ENCODE peak calls at places on chromosomes 5 and 9, in seven cellular contexts. One of them, this sample, is unnamed.

GRCh38 chr5:60843693-60844428 is at the start of gene ELOVL7:
- DNase-seq in fibroblast of lung: peak
- DNase-seq in endothelial cell: peak
- DNase-seq in tibial nerve: no peak
- DNase-seq in A549: peak
- DNase-seq in PC-3: peak
- DNase-seq in GM06990: peak
- DNase-seq in this sample: peak

GRCh38 chr5:175202461-175203065 is 241.4 kb downstream of the DRD1 start:
- DNase-seq in GM06990: no peak
- DNase-seq in tibial nerve: no peak
- DNase-seq in PC-3: peak
- DNase-seq in endothelial cell: no peak
- DNase-seq in A549: peak
- DNase-seq in fibroblast of lung: peak
- DNase-seq in this sample: peak

GRCh38 chr5:171308453-171309275 is at the start of gene TLX3:
- DNase-seq in endothelial cell: no peak
- DNase-seq in PC-3: no peak
- DNase-seq in A549: no peak
- DNase-seq in tibial nerve: no peak
- DNase-seq in fibroblast of lung: no peak
- DNase-seq in GM06990: no peak
- DNase-seq in this sample: no peak

GRCh38 chr9:84953797-84954695 is 284.5 kb downstream of the NTRK2 start:
- DNase-seq in GM06990: peak
- DNase-seq in tibial nerve: peak
- DNase-seq in fibroblast of lung: peak
- DNase-seq in A549: peak
- DNase-seq in PC-3: peak
- DNase-seq in endothelial cell: peak
- DNase-seq in this sample: no peak

GRCh38 chr9:113511047-113511521 is 47.6 kb downstream of the RGS3 start:
- DNase-seq in PC-3: no peak
- DNase-seq in A549: no peak
- DNase-seq in endothelial cell: no peak
- DNase-seq in tibial nerve: no peak
- DNase-seq in GM06990: no peak
- DNase-seq in fibroblast of lung: no peak
- DNase-seq in this sample: no peak

GRCh38 chr5:6713274-6714181 is at the start of gene TENT4A:
- DNase-seq in tibial nerve: no peak
- DNase-seq in GM06990: no peak
- DNase-seq in A549: peak
- DNase-seq in endothelial cell: no peak
- DNase-seq in fibroblast of lung: peak
- DNase-seq in PC-3: peak
- DNase-seq in this sample: no peak

GRCh38 chr5:8429778-8430758 is 561.1 kb downstream of the MTRR start:
- DNase-seq in A549: no peak
- DNase-seq in PC-3: no peak
- DNase-seq in GM06990: no peak
- DNase-seq in endothelial cell: no peak
- DNase-seq in fibroblast of lung: no peak
- DNase-seq in tibial nerve: no peak
- DNase-seq in this sample: no peak

GRCh38 chr9:37976714-37977477 is 73.0 kb upstream of the SLC25A51 start:
- DNase-seq in endothelial cell: no peak
- DNase-seq in tibial nerve: peak
- DNase-seq in GM06990: no peak
- DNase-seq in PC-3: peak
- DNase-seq in A549: no peak
- DNase-seq in fibroblast of lung: peak
- DNase-seq in this sample: no peak

GRCh38 chr5:69334793-69335268 is 2.2 kb upstream of the CCDC125 start:
- DNase-seq in fibroblast of lung: peak
- DNase-seq in tibial nerve: peak
- DNase-seq in endothelial cell: peak
- DNase-seq in A549: peak
- DNase-seq in GM06990: peak
- DNase-seq in PC-3: peak
- DNase-seq in this sample: peak

GRCh38 chr9:130539473-130540223 is 39.7 kb upstream of the FUBP3 start:
- DNase-seq in tibial nerve: no peak
- DNase-seq in GM06990: no peak
- DNase-seq in A549: peak
- DNase-seq in PC-3: peak
- DNase-seq in fibroblast of lung: peak
- DNase-seq in endothelial cell: no peak
- DNase-seq in this sample: peak

GRCh38 chr5:81254886-81255285 is 21.8 kb downstream of the CKMT2 start:
- DNase-seq in fibroblast of lung: no peak
- DNase-seq in endothelial cell: no peak
- DNase-seq in GM06990: no peak
- DNase-seq in tibial nerve: no peak
- DNase-seq in PC-3: no peak
- DNase-seq in A549: no peak
- DNase-seq in this sample: no peak

GRCh38 chr9:69347607-69348006 is 22.6 kb downstream of the ENTREP1 start:
- DNase-seq in GM06990: no peak
- DNase-seq in tibial nerve: no peak
- DNase-seq in fibroblast of lung: no peak
- DNase-seq in A549: no peak
- DNase-seq in PC-3: no peak
- DNase-seq in endothelial cell: no peak
- DNase-seq in this sample: no peak

GRCh38 chr9:22084336-22085035 is 75.4 kb upstream of the CDKN2B start:
- DNase-seq in PC-3: peak
- DNase-seq in GM06990: no peak
- DNase-seq in fibroblast of lung: peak
- DNase-seq in tibial nerve: no peak
- DNase-seq in A549: no peak
- DNase-seq in endothelial cell: no peak
- DNase-seq in this sample: peak

DNA sequence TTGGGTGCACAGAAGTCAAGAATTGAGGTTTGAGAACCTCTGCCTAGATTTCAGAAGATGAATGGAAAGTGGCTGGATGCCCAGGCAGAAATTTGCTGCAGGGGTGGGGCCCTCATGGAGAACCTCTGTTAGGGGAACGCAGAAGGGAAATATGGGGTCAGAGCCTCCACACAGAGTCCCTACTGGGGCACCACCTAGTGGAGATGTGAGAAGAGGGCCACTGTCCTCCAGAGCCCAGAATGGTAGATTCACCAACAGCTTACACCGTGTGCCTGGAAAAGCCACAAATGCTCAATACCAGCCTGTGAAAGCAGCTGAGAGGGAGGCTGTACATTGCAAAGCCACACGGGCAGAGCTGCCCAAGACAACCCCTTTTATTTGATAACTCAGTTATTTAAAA is 383.5 kb downstream of the TLE4 start:
- DNase-seq in A549: no peak
- DNase-seq in GM06990: no peak
- DNase-seq in fibroblast of lung: no peak
- DNase-seq in endothelial cell: no peak
- DNase-seq in tibial nerve: no peak
- DNase-seq in PC-3: no peak
- DNase-seq in this sample: no peak
- TF ChIP-seq CTCF in A549: no peak
- TF ChIP-seq CTCF in GM06990: peak
- TF ChIP-seq CTCF in fibroblast of lung: peak
- TF ChIP-seq CTCF in endothelial cell: no peak
- TF ChIP-seq CTCF in tibial nerve: no peak
- TF ChIP-seq CTCF in PC-3: peak
- TF ChIP-seq CTCF in this sample: no peak

GRCh38 chr9:83538890-83539238 is 663 bp upstream of the FRMD3 start:
- DNase-seq in fibroblast of lung: no peak
- DNase-seq in tibial nerve: no peak
- DNase-seq in GM06990: no peak
- DNase-seq in endothelial cell: no peak
- DNase-seq in PC-3: no peak
- DNase-seq in A549: no peak
- DNase-seq in this sample: no peak

GRCh38 chr9:83536332-83536731 is 1.9 kb downstream of the FRMD3 start:
- DNase-seq in endothelial cell: no peak
- DNase-seq in GM06990: no peak
- DNase-seq in fibroblast of lung: no peak
- DNase-seq in PC-3: no peak
- DNase-seq in A549: no peak
- DNase-seq in tibial nerve: no peak
- DNase-seq in this sample: peak

GRCh38 chr9:83537331-83538171 is 650 bp downstream of the FRMD3 start:
- DNase-seq in tibial nerve: no peak
- DNase-seq in fibroblast of lung: peak
- DNase-seq in A549: peak
- DNase-seq in PC-3: no peak
- DNase-seq in GM06990: peak
- DNase-seq in endothelial cell: no peak
- DNase-seq in this sample: no peak

GRCh38 chr9:83535736-83536135 is 2.5 kb downstream of the FRMD3 start:
- DNase-seq in A549: no peak
- DNase-seq in tibial nerve: no peak
- DNase-seq in fibroblast of lung: no peak
- DNase-seq in GM06990: no peak
- DNase-seq in endothelial cell: no peak
- DNase-seq in PC-3: no peak
- DNase-seq in this sample: no peak

DNA sequence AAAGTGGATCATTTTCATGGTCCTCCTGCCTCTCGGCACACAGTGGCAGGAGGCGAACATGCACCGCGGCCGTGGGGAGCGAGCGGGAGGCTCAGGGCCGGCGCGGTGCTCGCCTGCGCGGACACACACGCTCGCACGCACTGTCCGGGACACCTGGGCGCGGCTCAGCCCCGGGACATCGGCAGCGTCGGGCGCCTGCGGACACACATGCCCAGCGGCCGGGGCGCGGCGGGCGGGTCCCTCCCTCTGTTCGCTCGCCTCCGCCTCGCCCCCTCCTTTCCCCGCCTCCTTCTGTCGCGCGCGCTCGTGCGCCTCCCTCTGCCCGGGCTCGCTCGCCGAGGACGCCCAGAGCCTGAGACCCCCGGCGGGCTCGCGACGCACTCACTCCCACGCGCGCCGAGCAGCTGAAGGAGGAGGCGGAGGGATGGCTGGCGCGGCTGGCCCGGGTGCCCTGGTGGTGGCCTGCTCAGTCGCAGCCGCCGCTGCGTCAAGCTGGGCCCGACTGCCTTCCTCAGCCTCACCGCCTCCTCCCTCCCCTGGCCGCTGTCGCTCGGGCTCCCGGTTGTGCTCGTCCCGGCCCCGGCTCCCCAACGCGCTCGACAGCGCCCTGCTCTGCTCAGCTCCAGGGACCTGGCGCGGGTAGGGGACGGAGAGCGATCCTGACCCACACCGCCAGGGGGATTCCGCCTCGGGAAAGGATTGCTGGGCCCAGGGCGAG is at the start of gene FRMD3:
- DNase-seq in fibroblast of lung: peak
- DNase-seq in PC-3: peak
- DNase-seq in GM06990: peak
- DNase-seq in tibial nerve: peak
- DNase-seq in A549: peak
- DNase-seq in endothelial cell: peak
- DNase-seq in this sample: peak
- TF ChIP-seq CTCF in fibroblast of lung: peak
- TF ChIP-seq CTCF in PC-3: peak
- TF ChIP-seq CTCF in GM06990: peak
- TF ChIP-seq CTCF in tibial nerve: peak
- TF ChIP-seq CTCF in A549: peak
- TF ChIP-seq CTCF in endothelial cell: peak
- TF ChIP-seq CTCF in this sample: peak

GRCh38 chr5:112703866-112704820 is 33.5 kb upstream of the APC start:
- DNase-seq in endothelial cell: no peak
- DNase-seq in fibroblast of lung: peak
- DNase-seq in tibial nerve: peak
- DNase-seq in A549: no peak
- DNase-seq in PC-3: peak
- DNase-seq in GM06990: no peak
- DNase-seq in this sample: no peak

GRCh38 chr5:112710896-112711295 is 26.8 kb upstream of the APC start:
- DNase-seq in tibial nerve: no peak
- DNase-seq in A549: no peak
- DNase-seq in GM06990: no peak
- DNase-seq in fibroblast of lung: no peak
- DNase-seq in PC-3: no peak
- DNase-seq in endothelial cell: no peak
- DNase-seq in this sample: no peak

GRCh38 chr5:112706446-112707016 is 31.2 kb upstream of the APC start:
- DNase-seq in A549: no peak
- DNase-seq in endothelial cell: no peak
- DNase-seq in tibial nerve: no peak
- DNase-seq in GM06990: no peak
- DNase-seq in PC-3: no peak
- DNase-seq in fibroblast of lung: no peak
- DNase-seq in this sample: no peak

GRCh38 chr5:112709416-112709815 is 28.3 kb upstream of the APC start:
- DNase-seq in endothelial cell: no peak
- DNase-seq in PC-3: no peak
- DNase-seq in A549: no peak
- DNase-seq in GM06990: no peak
- DNase-seq in tibial nerve: no peak
- DNase-seq in fibroblast of lung: peak
- DNase-seq in this sample: no peak

GRCh38 chr5:112707187-112708179 is 30.2 kb upstream of the APC start:
- DNase-seq in PC-3: peak
- DNase-seq in endothelial cell: peak
- DNase-seq in A549: peak
- DNase-seq in GM06990: peak
- DNase-seq in tibial nerve: peak
- DNase-seq in fibroblast of lung: peak
- DNase-seq in this sample: peak
- TF ChIP-seq CTCF in PC-3: no peak
- TF ChIP-seq CTCF in endothelial cell: no peak
- TF ChIP-seq CTCF in A549: no peak
- TF ChIP-seq CTCF in GM06990: peak
- TF ChIP-seq CTCF in tibial nerve: peak
- TF ChIP-seq CTCF in fibroblast of lung: no peak
- TF ChIP-seq CTCF in this sample: no peak

DNA sequence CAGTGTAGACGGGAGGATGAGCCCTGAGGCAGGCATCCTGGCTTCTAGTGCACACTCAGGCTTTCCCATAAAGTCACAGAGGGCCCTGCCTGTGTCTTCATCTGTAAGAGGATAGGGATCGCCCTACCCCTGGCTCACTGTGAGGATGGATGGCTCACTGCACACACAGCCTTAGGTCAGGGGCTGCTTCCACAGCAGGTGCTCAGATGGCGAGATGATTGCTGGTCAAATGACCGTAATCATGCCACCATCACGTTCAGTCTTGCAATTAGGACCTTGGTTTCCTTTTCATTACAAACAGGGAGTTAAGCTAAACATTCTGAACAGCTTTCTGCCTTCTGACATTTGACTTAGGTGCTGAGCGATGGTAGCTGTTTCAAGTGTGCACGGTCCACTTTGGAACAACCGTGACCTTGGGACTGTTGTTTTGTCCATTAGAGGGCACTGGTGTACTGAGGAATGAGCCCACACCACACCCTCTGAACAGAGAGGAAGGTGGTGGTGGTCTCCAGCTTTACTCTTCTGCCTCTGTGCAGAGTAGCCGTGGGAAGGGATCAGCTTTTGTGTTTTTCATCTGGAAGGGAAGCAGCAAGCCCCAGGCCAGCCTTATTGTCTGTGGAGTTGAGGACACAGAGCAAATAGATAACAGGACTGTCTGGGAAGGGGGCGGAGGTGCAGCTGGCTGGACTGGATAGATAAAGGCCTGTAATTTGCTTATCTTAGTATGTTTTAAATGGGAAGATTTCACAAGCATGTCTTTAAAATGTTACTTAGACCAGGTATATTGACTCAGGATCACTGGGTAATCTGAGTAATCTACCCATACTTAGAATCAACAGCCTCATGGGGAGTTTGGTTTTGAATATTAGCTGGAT is 183.1 kb downstream of the TRIO start:
- DNase-seq in PC-3: no peak
- DNase-seq in tibial nerve: no peak
- DNase-seq in A549: peak
- DNase-seq in endothelial cell: peak
- DNase-seq in GM06990: no peak
- DNase-seq in fibroblast of lung: no peak
- DNase-seq in this sample: no peak
- TF ChIP-seq CTCF in PC-3: peak
- TF ChIP-seq CTCF in tibial nerve: no peak
- TF ChIP-seq CTCF in A549: no peak
- TF ChIP-seq CTCF in endothelial cell: no peak
- TF ChIP-seq CTCF in GM06990: peak
- TF ChIP-seq CTCF in fibroblast of lung: no peak
- TF ChIP-seq CTCF in this sample: peak